ENCODE peak calls at places on chromosomes 11 and 22, in four cellular contexts. H is prostate gland, O is colonic mucosa, I is gastrocnemius medialis. J is an unnamed sample. For H3K4me1, the result is how much of the 10 kb centered on the place peaks cover.

GRCh38 chr11:47179655-47179991 is 2.9 kb upstream of the ARFGAP2 start:
- DNase-seq in H (no peak), I (peak), O (no peak), J (no peak)

GRCh38 chr11:86955111-86955673 is at the start of gene FZD4:
- DNase-seq in H (peak), I (peak), O (peak), J (peak)

GRCh38 chr22:43925433-43926348 is 2.1 kb downstream of the PNPLA3 start:
- DNase-seq in O (no peak), I (peak), H (peak), J (no peak)

GRCh38 chr22:29245626-29246385 is 22.0 kb downstream of the RHBDD3 start:
- DNase-seq in O (peak), I (peak), H (peak), J (peak)

GRCh38 chr22:49328076-49328475 is 499.6 kb downstream of the BRD1 start:
- DNase-seq in I (no peak), O (no peak), H (no peak), J (no peak)

GRCh38 chr11:64385953-64386704 is 27.2 kb downstream of the RPS6KA4 start:
- DNase-seq in I (no peak), H (no peak), O (no peak), J (no peak)

GRCh38 chr11:110128161-110128560 is 35.0 kb downstream of the ZC3H12C start:
- DNase-seq in O (no peak), H (no peak), I (no peak), J (no peak)

GRCh38 chr11:91231226-91231625 is 993.4 kb upstream of the FAT3 start:
- DNase-seq in O (no peak), I (no peak), H (no peak), J (no peak)

GRCh38 chr11:75474878-75475766 is 42.1 kb upstream of the KLHL35 start:
- DNase-seq in H (no peak), O (peak), I (peak), J (no peak)

GRCh38 chr11:42329930-42330555 is 870.6 kb upstream of the LRRC4C start:
- DNase-seq in O (no peak), H (peak), I (no peak), J (no peak)

GRCh38 chr22:33438273-33438672 is 380.1 kb upstream of the SYN3 start:
- DNase-seq in H (peak), I (no peak), O (no peak), J (no peak)

GRCh38 chr22:48284671-48285070 is 1522.2 kb downstream of the TBC1D22A start:
- DNase-seq in O (no peak), H (no peak), I (no peak), J (no peak)

GRCh38 chr11:80860632-80861031 is 1419.8 kb upstream of the TENM4 start:
- DNase-seq in I (no peak), O (no peak), H (no peak), J (no peak)

GRCh38 chr11:119356349-119357031 is 10.0 kb upstream of the MFRP start:
- DNase-seq in I (peak), O (peak), H (peak), J (peak)

GRCh38 chr11:79088967-79089366 is 351.9 kb downstream of the TENM4 start:
- DNase-seq in H (no peak), O (no peak), I (no peak), J (no peak)

GRCh38 chr11:69868871-69869270 is 49.7 kb upstream of the FGF3 start:
- DNase-seq in O (no peak), I (no peak), H (no peak), J (peak)

GRCh38 chr22:29689872-29690213 is 30.0 kb upstream of the CABP7 start:
- DNase-seq in H (peak), I (peak), O (peak), J (peak)

GRCh38 chr22:49673048-49673447 is 154.6 kb downstream of the BRD1 start:
- DNase-seq in H (no peak), I (no peak), O (no peak), J (no peak)

GRCh38 chr11:2860636-2861035 is 24.9 kb downstream of the CDKN1C start:
- DNase-seq in O (peak), I (no peak), H (no peak), J (no peak)

GRCh38 chr22:30423959-30424380 is 1.6 kb upstream of the MTFP1 start:
- DNase-seq in I (peak), O (peak), H (peak), J (peak)

GRCh38 chr22:17303441-17303839 is 65.8 kb upstream of the CECR2 start:
- DNase-seq in I (no peak), H (no peak), O (no peak), J (no peak)

GRCh38 chr11:131430466-131431176 is 60.2 kb downstream of the NTM start:
- DNase-seq in H (no peak), I (no peak), O (no peak), J (no peak)

GRCh38 chr11:17599460-17599925 is 52.4 kb downstream of the OTOG start:
- DNase-seq in I (no peak), H (no peak), O (no peak), J (no peak)

GRCh38 chr11:104653011-104653806 is 245.1 kb downstream of the CASP12 start:
- DNase-seq in O (no peak), I (no peak), H (no peak), J (no peak)

GRCh38 chr11:12433571-12434061 is 56.2 kb downstream of the PARVA start:
- DNase-seq in I (no peak), O (no peak), H (no peak), J (peak)

GRCh38 chr11:113329725-113330124 is 15.3 kb downstream of the TTC12 start:
- DNase-seq in H (no peak), O (no peak), I (no peak), J (no peak)

GRCh38 chr11:12243511-12243910 is 133.1 kb downstream of the MICAL2 start:
- DNase-seq in I (no peak), H (no peak), O (no peak), J (no peak)

GRCh38 chr11:11884774-11885481 is 43.2 kb downstream of the USP47 start:
- DNase-seq in I (no peak), H (no peak), O (no peak), J (no peak)

GRCh38 chr11:68255526-68255925 is 16.2 kb downstream of the C11orf24 start:
- DNase-seq in O (no peak), I (peak), H (no peak), J (no peak)

GRCh38 chr11:106706355-106706754 is 311.9 kb downstream of the GUCY1A2 start:
- DNase-seq in H (no peak), I (no peak), O (no peak), J (no peak)

GRCh38 chr22:41915035-41915782 is at the start of gene SHISA8:
- DNase-seq in H (no peak), O (peak), I (no peak), J (no peak)

GRCh38 chr22:23243006-23243573 is 62.8 kb downstream of the BCR start:
- DNase-seq in I (no peak), H (no peak), O (no peak), J (no peak)

GRCh38 chr11:19187101-19187500 is 14.7 kb downstream of the CSRP3 start:
- DNase-seq in O (no peak), H (no peak), I (no peak), J (no peak)

GRCh38 chr11:14974021-14974698 is 2.0 kb upstream of the CALCA start:
- DNase-seq in O (no peak), H (no peak), I (no peak), J (no peak)

GRCh38 chr22:29470159-29470855 is 9.7 kb upstream of the NEFH start:
- DNase-seq in I (no peak), H (peak), O (peak), J (no peak)

GRCh38 chr11:36265793-36266628 is 23.2 kb downstream of the COMMD9 start:
- DNase-seq in H (peak), O (peak), I (no peak), J (peak)

GRCh38 chr22:26953380-26953807 is 296.0 kb downstream of the MIAT start:
- DNase-seq in O (no peak), H (no peak), I (no peak), J (no peak)

GRCh38 chr22:38107692-38108515 is 2.6 kb downstream of the BAIAP2L2 start:
- DNase-seq in H (no peak), I (no peak), O (peak), J (no peak)

GRCh38 chr11:84564180-84564866 is 1062.8 kb downstream of the DLG2 start:
- DNase-seq in O (peak), I (no peak), H (no peak), J (peak)

GRCh38 chr11:84564867-84565184 is 1062.3 kb downstream of the DLG2 start:
- DNase-seq in I (no peak), H (no peak), O (no peak), J (no peak)

GRCh38 chr11:84566681-84567080 is 1060.5 kb downstream of the DLG2 start:
- DNase-seq in H (no peak), O (no peak), I (no peak), J (no peak)

GRCh38 chr11:84558085-84558905 is 1068.8 kb downstream of the DLG2 start:
- DNase-seq in I (peak), H (peak), O (peak), J (no peak)

GRCh38 chr11:84563356-84563755 is 1063.8 kb downstream of the DLG2 start:
- DNase-seq in I (no peak), O (no peak), H (no peak), J (no peak)
- H3K4me1 ChIP-seq in I (under half), O (under half), H (under half), J (under half)

GRCh38 chr11:71451596-71452353 is 1.2 kb upstream of the NADSYN1 start:
- DNase-seq in I (peak), O (peak), H (no peak), J (peak)

GRCh38 chr11:71450507-71450906 is 2.3 kb upstream of the DHCR7 start:
- DNase-seq in I (no peak), H (no peak), O (no peak), J (no peak)

GRCh38 chr11:71448257-71449161 is at the start of gene DHCR7:
- DNase-seq in O (peak), H (peak), I (peak), J (peak)

GRCh38 chr11:71447791-71448256 is 369 bp downstream of the DHCR7 start:
- DNase-seq in O (peak), H (no peak), I (no peak), J (peak)

GRCh38 chr11:71449596-71449995 is 1.4 kb upstream of the DHCR7 start:
- DNase-seq in H (no peak), I (peak), O (no peak), J (peak)
- H3K4me1 ChIP-seq in H (under half), I (under half), O (under half), J (under half)

GRCh38 chr11:128480066-128480465 is 107.3 kb downstream of the ETS1 start:
- DNase-seq in O (no peak), H (no peak), I (no peak), J (no peak)
- H3K4me1 ChIP-seq in O (under half), H (under half), I (half or more), J (under half)

DNA sequence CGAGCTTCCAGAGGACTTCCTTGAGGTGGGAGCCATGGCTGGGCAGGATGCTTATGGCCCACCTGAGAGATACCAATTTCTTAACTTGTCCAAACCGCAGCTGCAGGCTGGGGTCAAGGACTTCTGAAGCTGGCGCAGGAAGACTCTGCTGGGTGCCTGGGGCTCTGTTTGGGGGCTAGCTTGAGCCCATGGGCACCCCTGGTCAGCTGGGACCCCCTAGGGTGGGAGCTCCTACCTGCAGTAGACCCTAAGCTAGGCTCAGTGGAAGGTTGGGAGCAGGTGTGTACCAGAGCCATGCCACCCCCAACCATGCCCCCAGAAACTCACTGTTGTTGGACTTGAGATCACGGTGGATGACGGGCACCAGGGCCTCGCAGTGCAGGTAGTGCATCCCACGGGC is 1.3 kb downstream of the MAP3K11 start:
- DNase-seq in I (no peak), O (no peak), H (no peak), J (no peak)
- H3K4me1 ChIP-seq in I (under half), O (under half), H (under half), J (half or more)